ENCODE peak calls at places on chromosome 9, in nine cellular contexts. U is H4, V is nephron progenitor cell, O is posterior cingulate gyrus, P is progenitor cell of endocrine pancreas, N is fibroblast of mammary gland, G is right cardiac atrium, H is cardiac muscle cell, Q is GM13976. D is an unnamed sample.

GRCh38 chr9:89473762-89474469 is 24.0 kb downstream of the SEMA4D start:
- DNase-seq in H (no peak), O (no peak), U (peak; percentile 85), N (peak; percentile 43), G (no peak), P (no peak), Q (no peak), V (no peak), D (no peak)

GRCh38 chr9:72315510-72316287 is 49.3 kb downstream of the ZFAND5 start:
- DNase-seq in P (no peak), Q (no peak), H (peak; percentile 54), U (peak; percentile 100), V (peak; percentile 3), O (no peak), G (peak; percentile 48), N (peak; percentile 82), D (no peak)

GRCh38 chr9:133367778-133368177 is 8.1 kb downstream of the SURF4 start:
- DNase-seq in U (no peak), V (no peak), Q (no peak), O (no peak), N (no peak), G (no peak), P (no peak), H (no peak), D (no peak)

GRCh38 chr9:33878691-33879366 is 61.9 kb downstream of the UBE2R2 start:
- DNase-seq in G (no peak), P (no peak), H (no peak), U (no peak), Q (no peak), N (no peak), V (no peak), O (no peak), D (no peak)

GRCh38 chr9:75866273-75866871 is 24.1 kb upstream of the PCSK5 start:
- DNase-seq in U (peak; percentile 11), H (peak; percentile 66), N (peak; percentile 56), Q (peak; percentile 34), V (peak; percentile 62), O (no peak), G (no peak), P (peak; percentile 20), D (no peak)

GRCh38 chr9:128621730-128622455 is 34.8 kb downstream of the DYNC2I2 start:
- DNase-seq in G (no peak), O (peak; percentile 50), Q (peak; percentile 25), V (no peak), H (no peak), P (no peak), U (no peak), N (no peak), D (no peak)

GRCh38 chr9:136694163-136694864 is 7.1 kb upstream of the AGPAT2 start:
- DNase-seq in P (no peak), Q (peak; percentile 82), G (peak; percentile 85), U (no peak), V (peak; percentile 81), O (no peak), H (peak; percentile 50), N (peak; percentile 30), D (peak; percentile 83)

GRCh38 chr9:101372327-101373118 is 12.3 kb downstream of the BAAT start:
- DNase-seq in V (no peak), G (no peak), N (no peak), Q (no peak), U (no peak), H (no peak), P (no peak), O (no peak), D (no peak)

GRCh38 chr9:101336091-101336490 is 48.7 kb downstream of the BAAT start:
- DNase-seq in V (no peak), Q (no peak), H (no peak), P (no peak), U (no peak), N (no peak), O (no peak), G (no peak), D (no peak)

GRCh38 chr9:13575558-13575957 is 296.1 kb upstream of the MPDZ start:
- DNase-seq in U (no peak), P (no peak), N (no peak), G (peak; percentile 64), Q (no peak), V (no peak), H (peak; percentile 86), O (no peak), D (no peak)

GRCh38 chr9:136439550-136440408 is at the start of gene INPP5E:
- DNase-seq in Q (peak; percentile 97), U (no peak), G (peak; percentile 91), V (peak; percentile 94), H (peak; percentile 78), O (peak; percentile 95), P (peak; percentile 91), N (peak; percentile 53), D (peak; percentile 96)

GRCh38 chr9:101536351-101536750 is 2.7 kb downstream of the RNF20 start:
- DNase-seq in V (no peak), O (no peak), Q (no peak), G (no peak), U (no peak), P (no peak), H (peak; percentile 24), N (peak; percentile 52), D (no peak)

GRCh38 chr9:94908583-94909249 is 182.2 kb downstream of the AOPEP start:
- DNase-seq in N (peak; percentile 28), G (no peak), V (no peak), O (no peak), Q (no peak), H (no peak), P (no peak), U (no peak), D (no peak)

GRCh38 chr9:109780453-109781033 is 545 bp downstream of the PALM2AKAP2 start:
- DNase-seq in V (peak; percentile 23), O (no peak), U (no peak), P (no peak), G (peak; percentile 45), Q (no peak), N (peak; percentile 33), H (peak; percentile 21), D (no peak)